ENCODE peak calls at places on chromosomes 12 and 14, in six cellular contexts. U, E, G, I, J and K are unnamed samples.

GRCh38 chr14:50659327-50659974 is 8.7 kb downstream of the SAV1 start:
- DNase-seq in J (no peak), U (peak), G (peak), E (no peak), I (no peak), K (no peak)

GRCh38 chr12:68785823-68786222 is 22.2 kb upstream of the MDM2 start:
- DNase-seq in U (no peak), G (no peak), E (no peak), I (no peak), J (no peak), K (no peak)

GRCh38 chr12:56374726-56375597 is 12.3 kb upstream of the APOF start:
- DNase-seq in G (no peak), U (no peak), E (no peak), J (no peak), I (no peak), K (no peak)

GRCh38 chr14:52346778-52347177 is 32.7 kb downstream of the PTGER2 start:
- DNase-seq in G (no peak), E (no peak), I (no peak), J (no peak), U (no peak), K (no peak)

GRCh38 chr12:7832059-7832696 is 40.5 kb downstream of the SLC2A14 start:
- DNase-seq in U (no peak), I (peak), J (no peak), G (peak), E (peak), K (no peak)

GRCh38 chr12:97967831-97968230 is 505.2 kb downstream of the RMST start:
- DNase-seq in I (no peak), U (no peak), J (no peak), E (no peak), G (no peak), K (no peak)

GRCh38 chr14:36835145-36835544 is 173.5 kb downstream of the PAX9 start:
- DNase-seq in I (no peak), U (no peak), J (no peak), G (no peak), E (no peak), K (no peak)

GRCh38 chr14:24274101-24274543 is 2.7 kb upstream of the RABGGTA start:
- DNase-seq in U (peak), J (no peak), E (peak), I (no peak), G (peak), K (no peak)

GRCh38 chr14:105861985-105862465 is 335.6 kb downstream of the TMEM121 start:
- DNase-seq in U (peak), E (no peak), G (no peak), I (no peak), J (no peak), K (no peak)

GRCh38 chr14:88535149-88535548 is 19.7 kb downstream of the PTPN21 start:
- DNase-seq in U (no peak), J (no peak), I (no peak), G (no peak), E (peak), K (no peak)

GRCh38 chr14:78758333-78758732 is 588.2 kb downstream of the NRXN3 start:
- DNase-seq in U (no peak), J (no peak), I (peak), G (peak), E (peak), K (no peak)

GRCh38 chr14:76922599-76922998 is 96.4 kb downstream of the LRRC74A start:
- DNase-seq in G (no peak), J (no peak), U (no peak), E (peak), I (peak), K (no peak)

GRCh38 chr12:33438890-33439586 is 581 bp downstream of the SYT10 start:
- DNase-seq in J (no peak), I (no peak), E (peak), U (no peak), G (peak), K (peak)

GRCh38 chr14:54766276-54767138 is 136.1 kb downstream of the GCH1 start:
- DNase-seq in U (no peak), I (no peak), G (no peak), E (no peak), J (no peak), K (no peak)

GRCh38 chr12:42442328-42442759 is 116.4 kb downstream of the PPHLN1 start:
- DNase-seq in I (no peak), J (no peak), U (no peak), G (no peak), E (peak), K (peak)

GRCh38 chr14:56474419-56475022 is 105.1 kb upstream of the TMEM260 start:
- DNase-seq in I (peak), E (peak), J (no peak), U (no peak), G (peak), K (no peak)

GRCh38 chr12:95396849-95397498 is 77.0 kb upstream of the METAP2 start:
- DNase-seq in E (no peak), G (peak), J (no peak), I (peak), U (no peak), K (no peak)

GRCh38 chr12:66438601-66439000 is 136.3 kb downstream of the HELB start:
- DNase-seq in E (no peak), J (no peak), G (peak), I (peak), U (no peak), K (no peak)

GRCh38 chr12:89783321-89784060 is 74.9 kb upstream of the ATP2B1 start:
- DNase-seq in E (peak), G (peak), J (no peak), U (no peak), I (peak), K (no peak)

GRCh38 chr12:59651230-59651920 is 55.5 kb downstream of the SLC16A7 start:
- DNase-seq in I (peak), E (no peak), G (peak), J (no peak), U (no peak), K (no peak)

GRCh38 chr12:44076892-44077291 is 241.0 kb downstream of the TMEM117 start:
- DNase-seq in I (no peak), G (no peak), U (no peak), J (no peak), E (no peak), K (no peak)

GRCh38 chr12:74235342-74235741 is 302.3 kb upstream of the ATXN7L3B start:
- DNase-seq in U (no peak), E (no peak), J (no peak), I (no peak), G (no peak), K (no peak)

GRCh38 chr12:92541024-92541423 is 161.8 kb upstream of the PLEKHG7 start:
- DNase-seq in J (no peak), E (no peak), U (no peak), G (no peak), I (no peak), K (no peak)

GRCh38 chr12:32761716-32762115 is 6.0 kb upstream of the YARS2 start:
- DNase-seq in J (no peak), I (no peak), E (no peak), U (no peak), G (no peak), K (no peak)

GRCh38 chr12:127060310-127060847 is 1206.6 kb upstream of the TMEM132C start:
- DNase-seq in E (no peak), I (no peak), G (no peak), U (no peak), J (no peak), K (no peak)

GRCh38 chr14:77593501-77593911 is 22.9 kb downstream of the SPTLC2 start:
- DNase-seq in U (no peak), I (peak), E (no peak), G (peak), J (no peak), K (no peak)

GRCh38 chr12:47801170-47801903 is 18.4 kb downstream of the HDAC7 start:
- DNase-seq in E (no peak), I (no peak), J (no peak), G (peak), U (no peak), K (no peak)
- TF ChIP-seq CTCF in E (no peak), I (peak), J (no peak), G (peak), U (no peak), K (no peak)

DNA sequence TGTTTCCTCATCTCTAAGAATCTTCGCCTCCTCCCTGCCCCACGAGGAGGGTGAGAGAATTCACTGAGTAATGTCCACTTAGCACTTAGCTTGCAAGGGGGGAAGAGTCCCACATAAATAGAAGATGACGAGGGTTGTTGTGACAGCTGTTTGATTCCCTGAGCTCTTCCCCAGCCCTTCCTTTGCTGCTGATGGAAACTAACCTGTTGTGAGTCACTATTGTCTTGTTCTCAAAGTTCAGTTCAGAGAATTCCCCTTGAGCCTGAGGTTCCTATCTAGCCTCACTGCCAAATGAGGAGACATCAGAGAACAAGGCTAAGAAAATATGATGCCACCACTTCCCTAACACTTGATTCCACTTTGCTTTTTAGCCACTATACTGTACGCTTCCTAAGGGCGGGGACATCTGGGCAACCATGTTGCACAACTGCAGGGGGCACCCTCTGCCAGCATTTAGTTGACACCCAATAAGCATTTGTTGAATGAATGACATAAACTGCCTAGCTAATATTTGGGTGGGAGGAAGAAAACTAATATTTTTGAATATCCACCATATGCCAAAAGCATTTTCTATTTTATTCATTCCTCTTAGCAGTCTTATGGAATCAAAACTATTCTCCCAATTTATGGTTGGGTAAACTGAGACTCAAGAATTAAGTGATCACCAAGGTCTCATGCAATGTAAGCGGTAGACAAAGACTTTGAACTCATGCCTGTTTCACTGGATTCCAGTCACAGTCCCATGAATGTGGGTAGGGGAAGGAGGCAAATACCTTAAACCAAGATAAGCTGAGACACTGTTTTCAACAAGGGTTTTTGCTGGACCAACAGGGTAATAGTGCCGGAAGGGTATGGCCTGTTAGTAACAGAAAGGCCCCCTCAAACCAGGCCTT is 77.6 kb downstream of the ZFP36L1 start:
- DNase-seq in I (peak), E (no peak), U (no peak), G (peak), J (no peak), K (no peak)
- TF ChIP-seq CTCF in I (no peak), E (peak), U (no peak), G (no peak), J (no peak), K (no peak)

GRCh38 chr14:95417492-95417891 is 97.8 kb upstream of the CLMN start:
- DNase-seq in E (no peak), I (no peak), G (no peak), J (no peak), U (no peak), K (no peak)
- TF ChIP-seq CTCF in E (peak), I (no peak), G (no peak), J (no peak), U (no peak), K (peak)

DNA sequence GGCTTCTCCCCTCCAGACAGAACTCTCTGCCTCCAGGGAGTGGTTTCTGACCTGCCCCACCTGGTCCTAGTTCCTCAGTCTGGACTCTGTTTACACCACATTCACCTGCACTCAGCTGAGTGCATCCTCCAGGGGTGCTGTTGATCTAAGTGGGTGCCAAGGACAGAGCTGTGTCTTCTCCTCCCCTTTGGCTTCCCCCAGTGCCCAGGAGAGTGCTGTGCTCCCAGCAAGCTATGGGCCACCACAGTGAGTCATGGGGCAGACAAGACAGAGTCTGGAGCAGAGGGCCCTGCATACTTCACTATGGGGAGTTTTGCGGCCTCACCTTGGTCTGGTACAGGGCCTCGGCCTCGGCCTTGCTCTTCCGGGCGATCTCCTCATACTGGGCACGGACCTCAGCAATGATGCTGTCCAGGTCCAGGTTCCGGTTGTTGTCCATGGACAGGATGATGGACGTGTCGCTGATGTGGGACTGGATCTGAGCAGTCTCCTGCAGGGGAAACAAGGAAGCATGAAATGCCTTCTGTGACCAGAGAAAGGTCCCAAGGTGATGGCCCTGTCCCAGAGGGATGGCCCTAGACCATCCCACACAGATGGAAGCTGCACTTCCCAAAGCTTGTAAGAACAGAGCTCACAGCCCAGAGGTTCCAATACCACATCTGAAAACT is 4.9 kb downstream of the KRT73 start:
- DNase-seq in I (no peak), U (no peak), J (no peak), E (no peak), G (no peak), K (no peak)
- TF ChIP-seq CTCF in I (no peak), U (no peak), J (no peak), E (no peak), G (no peak), K (no peak)

GRCh38 chr12:87302126-87302732 is 727.0 kb downstream of the C12orf50 start:
- DNase-seq in E (no peak), J (no peak), G (no peak), I (peak), U (no peak), K (no peak)

GRCh38 chr12:87303396-87304012 is 725.7 kb downstream of the C12orf50 start:
- DNase-seq in E (no peak), I (no peak), J (no peak), G (no peak), U (no peak), K (no peak)

GRCh38 chr12:87305481-87305880 is 723.7 kb downstream of the C12orf50 start:
- DNase-seq in U (no peak), J (no peak), G (no peak), I (no peak), E (no peak), K (no peak)

GRCh38 chr12:87304406-87304805 is 724.8 kb downstream of the C12orf50 start:
- DNase-seq in J (no peak), G (no peak), I (no peak), E (peak), U (no peak), K (no peak)
- TF ChIP-seq CTCF in J (no peak), G (no peak), I (no peak), E (no peak), U (no peak), K (no peak)

GRCh38 chr14:59343585-59343984 is 121.6 kb downstream of the GPR135 start:
- DNase-seq in E (no peak), U (no peak), G (no peak), I (no peak), J (no peak), K (no peak)
- TF ChIP-seq CTCF in E (no peak), U (no peak), G (no peak), I (no peak), J (no peak), K (no peak)

DNA sequence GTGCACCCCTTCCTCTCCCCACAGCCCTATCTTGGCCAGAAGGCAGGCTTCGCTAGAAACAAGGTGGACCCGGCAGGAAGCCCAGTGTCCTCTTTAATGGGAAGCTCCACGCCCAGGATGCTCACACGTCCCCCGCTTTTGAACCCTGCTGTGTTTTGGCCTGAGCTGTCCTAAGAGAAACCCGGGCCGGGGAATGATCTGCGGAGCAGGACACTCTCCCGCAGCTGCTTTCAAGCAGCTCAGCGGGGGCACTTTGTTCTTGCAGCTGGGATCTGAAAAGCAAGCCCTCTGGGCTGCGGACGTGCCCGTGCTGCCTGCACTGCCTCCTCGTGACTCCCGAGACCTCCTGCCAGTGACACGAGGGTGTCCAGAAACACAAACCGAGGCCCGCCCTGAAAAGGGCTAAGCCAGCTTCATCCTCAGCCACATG is 30.0 kb downstream of the SCARB1 start:
- DNase-seq in U (no peak), J (peak), E (peak), I (peak), G (no peak), K (no peak)
- TF ChIP-seq CTCF in U (no peak), J (no peak), E (no peak), I (no peak), G (no peak), K (no peak)

GRCh38 chr12:121010860-121011259 is 5.4 kb downstream of the C12orf43 start:
- DNase-seq in E (no peak), J (no peak), U (no peak), G (no peak), I (no peak), K (no peak)

GRCh38 chr12:121013715-121014114 is 2.6 kb downstream of the C12orf43 start:
- DNase-seq in U (no peak), J (no peak), G (no peak), E (no peak), I (no peak), K (no peak)

GRCh38 chr12:121008347-121009098 is 7.8 kb downstream of the C12orf43 start:
- DNase-seq in I (no peak), U (no peak), E (no peak), G (no peak), J (no peak), K (no peak)

GRCh38 chr12:121011820-121012219 is 4.5 kb downstream of the C12orf43 start:
- DNase-seq in J (no peak), U (no peak), I (no peak), E (no peak), G (no peak), K (no peak)

DNA sequence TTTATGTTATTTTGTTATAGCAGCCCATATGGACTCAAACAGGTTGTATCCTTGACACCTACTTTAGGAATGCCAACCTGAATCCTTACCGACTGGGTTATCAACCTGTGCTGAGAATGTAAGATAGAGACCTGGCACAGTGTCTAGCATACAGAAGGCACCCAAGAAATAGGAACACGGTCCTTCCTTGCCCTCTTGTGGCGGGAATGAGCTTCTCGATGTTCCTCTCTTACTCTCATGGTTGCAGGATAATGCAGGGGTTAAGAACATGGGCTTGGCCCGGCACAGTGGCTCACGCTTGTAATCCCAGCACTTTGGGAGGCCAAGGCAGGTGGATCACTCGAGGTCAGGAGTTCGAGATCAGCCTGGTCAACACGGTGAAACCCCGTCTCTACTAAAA is 6.5 kb downstream of the C12orf43 start:
- DNase-seq in I (peak), U (peak), J (no peak), E (peak), G (peak), K (peak)
- TF ChIP-seq CTCF in I (peak), U (peak), J (no peak), E (peak), G (peak), K (peak)